ENCODE peak calls at places on chromosomes 1 and 21, in ten cellular contexts. T, I, E, F, U, H, R, D, P and V are unnamed samples.

GRCh38 chr21:17711896-17712295 is 99.2 kb upstream of the BTG3 start:
- DNase-seq in R (no peak), U (no peak), P (no peak), F (no peak), I (no peak), D (no peak), E (no peak), H (no peak), T (no peak), V (no peak)

GRCh38 chr1:75707191-75707590 is 17.3 kb upstream of the ACADM start:
- DNase-seq in D (no peak), F (no peak), U (no peak), R (no peak), H (no peak), E (no peak), T (no peak), P (peak), I (no peak), V (no peak)

GRCh38 chr1:166489670-166490436 is 323.1 kb upstream of the FAM78B start:
- DNase-seq in P (peak), R (no peak), H (no peak), D (no peak), U (no peak), I (peak), F (no peak), T (no peak), E (peak), V (peak)

GRCh38 chr1:13723810-13724209 is 23.8 kb downstream of the PRDM2 start:
- DNase-seq in R (no peak), P (no peak), D (no peak), T (no peak), H (no peak), I (peak), E (no peak), F (no peak), U (peak), V (no peak)

GRCh38 chr1:231139125-231139649 is 22.7 kb upstream of the TRIM67 start:
- DNase-seq in D (no peak), P (no peak), R (no peak), U (peak), E (no peak), I (peak), T (no peak), H (no peak), F (no peak), V (no peak)

GRCh38 chr21:44913425-44914175 is 7.1 kb downstream of the ITGB2 start:
- DNase-seq in U (no peak), F (no peak), E (no peak), R (no peak), D (no peak), H (no peak), I (no peak), T (no peak), P (no peak), V (peak)

GRCh38 chr1:40153073-40153770 is 8.0 kb upstream of the RLF start:
- DNase-seq in H (no peak), F (peak), E (peak), D (peak), R (no peak), T (no peak), P (peak), U (peak), I (peak), V (peak)

GRCh38 chr1:94899756-94900155 is 27.2 kb downstream of the CNN3 start:
- DNase-seq in E (no peak), I (no peak), R (no peak), H (no peak), P (no peak), F (no peak), T (no peak), D (no peak), U (no peak), V (no peak)

GRCh38 chr1:107139833-107140702 is 771 bp upstream of the NTNG1 start:
- DNase-seq in D (peak), R (no peak), F (peak), E (peak), H (peak), U (peak), P (no peak), I (peak), T (no peak), V (peak)

GRCh38 chr1:30744060-30744756 is 13.4 kb downstream of the LAPTM5 start:
- DNase-seq in F (no peak), T (no peak), P (no peak), H (no peak), U (peak), E (peak), R (no peak), I (peak), D (no peak), V (peak)

GRCh38 chr1:228150458-228151169 is 884 bp downstream of the GJC2 start:
- DNase-seq in H (peak), P (no peak), U (peak), I (peak), F (peak), T (peak), R (peak), E (peak), D (no peak), V (peak)

GRCh38 chr1:8276173-8276914 is 41.6 kb upstream of the SLC45A1 start:
- DNase-seq in D (no peak), H (no peak), F (no peak), P (no peak), T (no peak), E (peak), I (no peak), R (no peak), U (no peak), V (peak)

GRCh38 chr1:30756545-30757195 is 904 bp downstream of the LAPTM5 start:
- DNase-seq in U (peak), F (no peak), D (no peak), H (no peak), E (peak), I (peak), P (peak), R (peak), T (peak), V (peak)

GRCh38 chr1:38489844-38490270 is 369.7 kb downstream of the RRAGC start:
- DNase-seq in U (peak), F (peak), R (no peak), I (no peak), H (no peak), P (no peak), D (peak), E (no peak), T (no peak), V (peak)

GRCh38 chr1:176494436-176494835 is 31.5 kb downstream of the PAPPA2 start:
- DNase-seq in E (no peak), U (no peak), I (no peak), F (no peak), D (no peak), P (no peak), H (no peak), R (no peak), T (peak), V (no peak)

GRCh38 chr1:213275293-213275692 is 224.3 kb downstream of the RPS6KC1 start:
- DNase-seq in D (no peak), R (no peak), E (no peak), I (no peak), U (no peak), P (no peak), T (no peak), F (no peak), H (no peak), V (no peak)

GRCh38 chr1:154466136-154466665 is 35.8 kb upstream of the TDRD10 start:
- DNase-seq in D (no peak), I (no peak), E (no peak), R (no peak), U (no peak), P (no peak), H (no peak), F (peak), T (no peak), V (no peak)

GRCh38 chr1:160797861-160798273 is 1.9 kb downstream of the LY9 start:
- DNase-seq in U (no peak), T (no peak), R (no peak), P (peak), H (no peak), I (no peak), E (no peak), F (no peak), D (no peak), V (peak)

GRCh38 chr1:36751525-36751924 is 268.8 kb upstream of the CSF3R start:
- DNase-seq in I (no peak), R (no peak), P (peak), T (no peak), U (no peak), H (no peak), F (no peak), D (no peak), E (no peak), V (no peak)

GRCh38 chr1:27935721-27936120 is 921 bp downstream of the SMPDL3B start:
- DNase-seq in D (no peak), R (no peak), U (no peak), I (no peak), H (no peak), E (no peak), P (no peak), T (no peak), F (no peak), V (no peak)

GRCh38 chr1:243421784-243422183 is 165.9 kb downstream of the SDCCAG8 start:
- DNase-seq in P (no peak), I (peak), H (no peak), F (peak), D (no peak), R (no peak), U (peak), T (no peak), E (no peak), V (peak)

GRCh38 chr21:35032474-35033263 is 16.4 kb downstream of the RUNX1 start:
- DNase-seq in P (no peak), T (no peak), H (no peak), F (no peak), U (no peak), E (no peak), I (no peak), D (no peak), R (no peak), V (no peak)

GRCh38 chr1:3903141-3904005 is 3.3 kb upstream of the C1orf174 start:
- DNase-seq in R (no peak), P (no peak), D (no peak), T (no peak), E (no peak), H (no peak), I (no peak), F (no peak), U (no peak), V (peak)

GRCh38 chr1:243748706-243749283 is 101.2 kb downstream of the AKT3 start:
- DNase-seq in D (no peak), F (no peak), E (no peak), U (peak), P (peak), H (no peak), T (no peak), I (peak), R (no peak), V (peak)

GRCh38 chr1:42334240-42335049 is 590 bp downstream of the FOXJ3 start:
- DNase-seq in R (peak), D (peak), P (peak), U (peak), F (peak), I (peak), T (peak), E (no peak), H (peak), V (peak)

GRCh38 chr1:152654110-152654509 is 9.1 kb upstream of the LCE2D start:
- DNase-seq in H (peak), R (no peak), P (peak), D (no peak), T (no peak), U (peak), F (peak), I (peak), E (peak), V (peak)
- TF ChIP-seq CTCF in H (peak), R (peak), P (peak), D (peak), T (no peak), U (peak), F (peak), I (peak), E (peak), V (peak)

DNA sequence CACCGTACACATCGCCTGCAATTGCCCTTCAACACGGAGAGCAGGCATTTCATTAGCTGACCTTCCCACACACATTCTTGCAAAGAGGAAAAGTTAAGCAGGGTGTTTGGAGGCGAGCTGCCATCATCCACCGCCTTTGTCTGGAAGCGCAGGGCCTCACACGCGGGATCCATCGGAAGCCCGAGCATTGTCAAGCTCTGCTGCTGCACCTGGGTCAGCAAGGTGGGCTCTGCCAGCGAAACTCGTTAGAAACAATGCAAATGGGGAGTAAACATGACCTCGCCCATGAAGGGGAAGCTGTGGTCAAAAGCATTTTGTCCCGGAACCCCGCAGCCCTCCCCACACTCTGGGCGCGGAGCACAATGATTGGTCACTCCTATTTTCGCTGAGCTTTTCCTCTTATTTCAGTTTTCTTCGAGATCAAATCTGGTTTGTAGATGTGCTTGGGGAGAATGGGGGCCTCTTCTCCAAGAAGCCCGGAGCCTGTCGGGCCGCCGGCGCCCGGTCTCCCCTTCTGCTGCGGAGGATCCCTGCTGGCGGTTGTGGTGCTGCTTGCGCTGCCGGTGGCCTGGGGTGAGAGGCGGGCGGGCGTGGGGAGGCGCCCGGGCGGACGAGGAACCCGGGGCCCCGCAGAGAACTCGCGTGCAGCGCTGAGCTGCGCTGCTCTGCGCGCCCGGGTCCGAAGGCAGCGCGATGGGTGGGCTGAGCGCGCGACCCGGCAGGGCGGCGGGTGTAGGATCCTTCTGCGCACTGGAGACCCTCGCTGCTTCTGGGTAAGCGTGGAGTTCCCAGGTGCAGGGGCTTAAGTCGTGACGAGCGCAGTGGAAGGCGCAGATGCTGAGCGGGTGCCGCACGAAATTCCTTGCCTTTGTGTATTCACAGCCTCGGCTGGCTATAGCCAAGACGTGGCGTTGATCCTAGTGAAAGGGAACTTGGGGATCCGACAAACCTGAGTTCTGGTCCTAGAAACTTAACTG is at the start of gene CR1:
- DNase-seq in E (peak), H (peak), T (peak), R (no peak), D (peak), U (peak), F (peak), I (no peak), P (no peak), V (peak)
- TF ChIP-seq CTCF in E (no peak), H (no peak), T (no peak), R (no peak), D (no peak), U (no peak), F (no peak), I (no peak), P (no peak), V (no peak)

GRCh38 chr1:21650400-21650799 is 18.8 kb downstream of the RAP1GAP start:
- DNase-seq in R (no peak), P (no peak), E (no peak), I (no peak), H (peak), U (no peak), T (no peak), F (no peak), D (no peak), V (no peak)

GRCh38 chr1:21647431-21648373 is 21.5 kb downstream of the RAP1GAP start:
- DNase-seq in R (no peak), T (no peak), I (peak), U (peak), E (no peak), P (no peak), F (peak), D (peak), H (no peak), V (peak)

GRCh38 chr1:21651214-21652042 is 17.7 kb downstream of the RAP1GAP start:
- DNase-seq in T (no peak), H (peak), E (peak), U (peak), R (no peak), P (no peak), I (no peak), D (peak), F (peak), V (peak)

GRCh38 chr1:21649315-21649714 is 19.8 kb downstream of the RAP1GAP start:
- DNase-seq in H (no peak), R (no peak), T (no peak), U (no peak), I (no peak), P (no peak), D (no peak), F (no peak), E (no peak), V (no peak)

GRCh38 chr1:21648791-21649190 is 20.4 kb downstream of the RAP1GAP start:
- DNase-seq in I (no peak), T (no peak), P (no peak), R (no peak), H (no peak), D (no peak), F (no peak), E (no peak), U (no peak), V (no peak)
- TF ChIP-seq CTCF in I (no peak), T (no peak), P (no peak), R (no peak), H (no peak), D (no peak), F (no peak), E (no peak), U (no peak), V (no peak)

GRCh38 chr21:36859744-36860501 is 106.5 kb downstream of the HLCS start:
- DNase-seq in F (peak), T (peak), I (peak), E (peak), U (peak), R (no peak), H (peak), P (peak), D (no peak), V (peak)
- TF ChIP-seq CTCF in F (peak), T (no peak), I (no peak), E (no peak), U (no peak), R (no peak), H (no peak), P (no peak), D (no peak), V (no peak)

DNA sequence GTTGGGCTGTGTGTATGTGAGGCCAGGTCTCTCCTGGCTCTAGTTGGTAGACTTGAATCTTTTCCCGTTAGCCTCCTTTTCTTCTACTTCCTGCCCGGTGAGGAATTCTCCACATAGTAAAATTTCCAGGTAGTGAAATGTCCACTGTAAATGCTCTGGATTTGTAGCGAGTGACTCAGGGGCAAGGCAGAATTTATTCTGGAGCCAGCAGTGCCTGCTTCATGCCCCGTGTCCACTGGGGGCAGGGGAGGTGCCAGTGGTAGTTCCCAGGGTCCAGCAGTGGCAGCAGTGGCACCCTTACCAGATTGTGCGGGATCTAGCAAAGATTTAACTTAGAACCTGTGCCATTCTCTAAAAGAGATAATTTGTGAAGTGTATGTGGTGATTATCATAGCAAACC is 74.5 kb upstream of the USP24 start:
- DNase-seq in T (no peak), F (no peak), P (no peak), R (no peak), E (no peak), U (no peak), D (no peak), I (no peak), H (no peak), V (no peak)
- TF ChIP-seq CTCF in T (no peak), F (peak), P (no peak), R (no peak), E (no peak), U (no peak), D (no peak), I (peak), H (no peak), V (no peak)

GRCh38 chr1:45230537-45230936 is 24.1 kb upstream of the ZSWIM5 start:
- DNase-seq in D (no peak), P (no peak), T (no peak), U (no peak), E (no peak), R (no peak), F (peak), I (no peak), H (no peak), V (peak)
- TF ChIP-seq CTCF in D (no peak), P (peak), T (no peak), U (no peak), E (peak), R (no peak), F (peak), I (no peak), H (peak), V (no peak)

DNA sequence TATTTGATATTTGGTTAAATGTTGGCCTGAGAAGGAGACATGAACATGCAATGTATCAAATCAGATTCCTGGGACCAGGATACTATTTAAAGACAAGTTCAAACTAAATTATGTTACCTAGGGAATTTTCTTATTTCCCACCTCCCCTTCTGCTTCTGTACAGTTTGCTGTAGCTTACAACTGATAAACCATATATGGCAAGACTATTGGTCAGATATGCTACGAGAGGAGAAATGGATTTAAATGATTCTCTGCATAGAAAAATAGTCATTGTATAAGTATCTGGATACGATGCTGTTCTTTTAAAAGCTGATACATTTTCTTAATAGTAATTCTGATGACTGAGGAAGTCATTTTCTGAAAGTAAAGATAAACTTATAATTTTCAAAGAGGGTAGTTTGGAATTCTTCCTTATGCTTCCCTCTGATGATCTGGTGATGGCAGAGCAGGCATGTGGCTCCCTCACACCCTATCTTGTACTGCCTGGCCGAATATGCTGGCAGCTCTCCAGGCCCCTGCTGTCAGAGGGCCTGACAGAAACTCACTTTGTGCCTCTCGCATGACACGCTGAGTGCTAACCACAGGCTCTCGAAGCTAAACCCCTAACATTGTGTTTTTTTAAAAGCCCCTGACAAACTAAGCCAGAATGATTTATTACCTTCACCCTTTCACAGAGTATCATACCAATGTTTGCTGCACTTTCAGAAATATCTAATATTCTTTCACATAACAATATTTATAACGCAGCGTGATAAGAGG is 19.4 kb downstream of the RRP15 start:
- DNase-seq in T (peak), D (no peak), R (no peak), P (no peak), U (peak), I (peak), E (no peak), H (no peak), F (peak), V (peak)
- TF ChIP-seq CTCF in T (no peak), D (no peak), R (no peak), P (no peak), U (no peak), I (no peak), E (no peak), H (no peak), F (no peak), V (no peak)

DNA sequence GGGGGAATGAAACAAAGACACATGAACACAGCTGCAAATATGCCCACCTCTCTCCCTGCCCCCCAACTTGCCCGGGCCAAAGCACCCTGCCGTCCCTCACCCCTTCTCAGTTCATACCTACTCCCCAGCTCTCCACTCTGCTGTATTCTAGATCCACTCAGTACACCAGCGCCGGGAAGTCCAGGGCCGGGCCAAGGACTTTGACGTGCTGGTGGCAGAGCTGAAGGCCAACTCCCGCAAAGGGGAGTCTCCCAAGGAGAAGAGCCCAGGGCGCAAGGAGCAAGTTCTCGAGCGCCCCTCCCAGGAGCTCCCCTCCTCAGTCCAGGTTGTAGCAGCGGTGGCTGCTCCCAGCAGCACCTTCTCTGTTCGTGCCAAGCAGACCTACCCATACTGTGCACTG is 5.0 kb downstream of the ATXN7L2 start:
- DNase-seq in P (no peak), E (no peak), U (no peak), R (no peak), F (no peak), H (no peak), I (no peak), T (no peak), D (no peak), V (no peak)
- TF ChIP-seq CTCF in P (no peak), E (no peak), U (no peak), R (no peak), F (no peak), H (no peak), I (no peak), T (no peak), D (no peak), V (no peak)